ENCODE peak calls at places on chromosome 20, in five cellular contexts. S is H1, L is ovary, V is esophagus muscularis mucosa, J is A549. B is an unnamed sample.

GRCh38 chr20:2652724-2653510 is 485 bp downstream of the NOP56 start:
- DNase-seq in S (no peak), L (no peak), V (no peak), J (no peak), B (no peak)

GRCh38 chr20:53768329-53768728 is 174.7 kb upstream of the ZNF217 start:
- DNase-seq in S (peak; percentile 63), L (no peak), V (no peak), J (no peak), B (no peak)

GRCh38 chr20:32456869-32457421 is 98.8 kb downstream of the ASXL1 start:
- DNase-seq in S (peak; percentile 93), L (peak; percentile 62), V (no peak), J (peak; percentile 90), B (peak; percentile 90)

GRCh38 chr20:14609328-14610221 is 272.2 kb upstream of the FLRT3 start:
- DNase-seq in S (no peak), L (no peak), V (no peak), J (no peak), B (no peak)

GRCh38 chr20:43537921-43538854 is 20.6 kb upstream of the SGK2 start:
- DNase-seq in S (peak; percentile 86), L (peak; percentile 61), V (no peak), J (peak; percentile 49), B (no peak)

GRCh38 chr20:5570031-5570430 is 180.2 kb upstream of the SHLD1 start:
- DNase-seq in S (no peak), L (no peak), V (no peak), J (no peak), B (no peak)

GRCh38 chr20:13648872-13649271 is 10.1 kb upstream of the TASP1 start:
- DNase-seq in S (no peak), L (no peak), V (no peak), J (no peak), B (no peak)

GRCh38 chr20:16350465-16350864 is 222.8 kb downstream of the KIF16B start:
- DNase-seq in S (no peak), L (no peak), V (no peak), J (peak; percentile 13), B (no peak)

GRCh38 chr20:10381477-10381876 is 52.5 kb downstream of the MKKS start:
- DNase-seq in S (no peak), L (no peak), V (no peak), J (no peak), B (no peak)

GRCh38 chr20:36574278-36575065 is 1.1 kb downstream of the TGIF2 start:
- DNase-seq in S (peak; percentile 81), L (peak; percentile 82), V (no peak), J (peak; percentile 46), B (peak; percentile 49)

GRCh38 chr20:43895235-43895634 is 19.4 kb upstream of the TOX2 start:
- DNase-seq in S (no peak), L (no peak), V (no peak), J (no peak), B (no peak)

GRCh38 chr20:35912877-35913276 is 41.4 kb downstream of the SCAND1 start:
- DNase-seq in S (no peak), L (no peak), V (no peak), J (no peak), B (no peak)

GRCh38 chr20:21436186-21436585 is 38.9 kb upstream of the NKX2-4 start:
- DNase-seq in S (no peak), L (no peak), V (no peak), J (peak; percentile 25), B (no peak)

GRCh38 chr20:32495949-32496348 is 89.2 kb downstream of the NOL4L start:
- DNase-seq in S (no peak), L (no peak), V (no peak), J (no peak), B (no peak)

GRCh38 chr20:15930324-15931305 is 642.6 kb downstream of the KIF16B start:
- DNase-seq in S (no peak), L (no peak), V (peak; percentile 79), J (peak; percentile 22), B (no peak)

GRCh38 chr20:49768204-49769124 is 44.2 kb upstream of the SLC9A8 start:
- DNase-seq in S (peak; percentile 57), L (peak; percentile 82), V (no peak), J (peak; percentile 66), B (peak; percentile 87)

GRCh38 chr20:54598351-54598750 is 123.0 kb downstream of the DOK5 start:
- DNase-seq in S (no peak), L (no peak), V (peak; percentile 50), J (no peak), B (no peak)

GRCh38 chr20:57680934-57681914 is 28.6 kb downstream of the PMEPA1 start:
- DNase-seq in S (no peak), L (no peak), V (no peak), J (no peak), B (peak; percentile 47)

GRCh38 chr20:10857362-10858070 is 183.7 kb upstream of the JAG1 start:
- DNase-seq in S (no peak), L (no peak), V (no peak), J (peak; percentile 74), B (no peak)

GRCh38 chr20:32527447-32528055 is 57.6 kb downstream of the NOL4L start:
- DNase-seq in S (no peak), L (no peak), V (no peak), J (no peak), B (no peak)

GRCh38 chr20:49245921-49246740 is 26.9 kb downstream of the DDX27 start:
- DNase-seq in S (no peak), L (no peak), V (no peak), J (peak; percentile 73), B (no peak)

GRCh38 chr20:23727016-23727415 is 23.7 kb downstream of the CST1 start:
- DNase-seq in S (no peak), L (no peak), V (peak; percentile 87), J (no peak), B (no peak)

GRCh38 chr20:38114353-38114791 is 50.7 kb downstream of the TGM2 start:
- DNase-seq in S (peak; percentile 22), L (no peak), V (peak; percentile 45), J (no peak), B (no peak)

DNA sequence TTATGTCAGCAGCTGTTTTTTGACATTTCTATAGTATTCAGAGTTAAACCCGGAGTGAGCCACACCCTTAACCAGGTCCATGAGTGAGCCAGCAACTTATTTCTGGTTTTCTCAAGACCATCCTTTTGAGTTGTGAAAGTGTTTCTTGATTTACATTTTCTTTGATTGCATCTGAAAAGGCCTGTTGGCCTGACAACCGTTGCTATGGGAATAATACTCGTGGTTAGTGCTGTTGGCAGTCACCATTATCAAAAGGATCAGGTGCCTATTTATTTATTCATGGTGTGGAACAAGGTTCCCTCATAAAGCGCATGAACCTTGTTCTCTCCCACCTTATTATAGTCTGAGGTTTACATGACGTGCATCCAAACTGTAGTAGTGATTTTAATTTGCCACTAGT is 91.2 kb downstream of the DTD1 start:
- DNase-seq in S (peak; percentile 48), L (no peak), V (no peak), J (no peak), B (no peak)
- TF ChIP-seq EP300 in S (no peak), L (no peak), V (no peak), J (no peak), B (no peak)

GRCh38 chr20:46710149-46710913 is 882 bp downstream of the SLC2A10 start:
- DNase-seq in S (no peak), L (no peak), V (no peak), J (no peak), B (no peak)

GRCh38 chr20:46715292-46715756 is 5.9 kb downstream of the SLC2A10 start:
- DNase-seq in S (no peak), L (peak; percentile 77), V (peak; percentile 94), J (peak; percentile 46), B (no peak)

GRCh38 chr20:46717818-46718541 is 8.5 kb downstream of the SLC2A10 start:
- DNase-seq in S (no peak), L (no peak), V (no peak), J (no peak), B (no peak)

GRCh38 chr20:46712056-46712636 is 2.7 kb downstream of the SLC2A10 start:
- DNase-seq in S (no peak), L (no peak), V (no peak), J (no peak), B (no peak)

DNA sequence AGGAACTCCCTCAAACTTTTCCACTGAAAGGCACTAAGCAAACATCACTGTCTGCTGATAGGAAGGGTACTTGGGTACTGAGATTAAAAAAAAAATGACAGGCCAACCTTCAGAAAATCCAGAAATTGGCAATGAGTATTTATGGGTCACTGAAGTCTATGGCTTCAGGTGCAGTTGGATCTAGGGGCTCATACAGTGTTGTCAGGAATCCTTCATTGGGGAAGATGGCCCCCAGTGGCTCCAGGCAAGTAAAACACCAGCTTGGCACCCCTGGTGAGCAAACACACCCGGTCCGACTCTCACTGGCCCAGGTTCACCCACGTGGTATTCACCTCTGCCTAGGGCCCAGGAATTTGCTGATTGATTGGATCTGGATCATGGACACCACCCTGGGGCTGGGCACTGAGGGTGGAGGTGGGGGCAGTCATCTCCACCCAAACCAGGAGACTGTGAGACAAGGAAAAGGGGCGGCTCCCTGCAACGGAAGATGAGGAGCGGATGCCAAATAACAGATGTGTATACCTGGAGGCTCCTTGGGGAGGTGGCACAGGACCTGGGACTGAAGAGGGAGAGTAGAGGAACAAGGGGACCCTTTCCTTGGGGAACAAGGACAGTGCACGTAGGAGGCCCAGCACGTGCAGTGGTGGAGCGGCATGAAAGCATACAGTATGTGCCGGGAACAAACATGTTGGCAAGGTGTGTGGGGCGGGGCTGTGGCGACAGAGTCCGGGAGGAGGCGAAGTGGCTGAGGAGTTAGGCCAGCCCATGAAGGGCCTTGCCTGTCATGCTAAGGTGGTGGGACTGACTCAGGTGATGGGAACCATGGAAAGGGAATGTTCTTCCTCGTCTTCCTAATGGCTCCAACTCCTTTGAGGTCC is 4.7 kb downstream of the SLC2A10 start:
- DNase-seq in S (no peak), L (no peak), V (no peak), J (no peak), B (no peak)
- TF ChIP-seq POLR2A in S (no peak), L (no peak), V (no peak), J (no peak), B (no peak)

GRCh38 chr20:34712525-34713192 is 8.5 kb downstream of the TP53INP2 start:
- DNase-seq in S (no peak), L (no peak), V (no peak), J (no peak), B (no peak)

GRCh38 chr20:34717230-34718095 is 13.3 kb downstream of the TP53INP2 start:
- DNase-seq in S (no peak), L (no peak), V (no peak), J (no peak), B (no peak)

GRCh38 chr20:34713194-34713943 is 9.2 kb downstream of the TP53INP2 start:
- DNase-seq in S (no peak), L (peak; percentile 48), V (no peak), J (peak; percentile 64), B (no peak)

GRCh38 chr20:34716921-34717229 is 12.7 kb downstream of the TP53INP2 start:
- DNase-seq in S (no peak), L (no peak), V (no peak), J (no peak), B (no peak)

DNA sequence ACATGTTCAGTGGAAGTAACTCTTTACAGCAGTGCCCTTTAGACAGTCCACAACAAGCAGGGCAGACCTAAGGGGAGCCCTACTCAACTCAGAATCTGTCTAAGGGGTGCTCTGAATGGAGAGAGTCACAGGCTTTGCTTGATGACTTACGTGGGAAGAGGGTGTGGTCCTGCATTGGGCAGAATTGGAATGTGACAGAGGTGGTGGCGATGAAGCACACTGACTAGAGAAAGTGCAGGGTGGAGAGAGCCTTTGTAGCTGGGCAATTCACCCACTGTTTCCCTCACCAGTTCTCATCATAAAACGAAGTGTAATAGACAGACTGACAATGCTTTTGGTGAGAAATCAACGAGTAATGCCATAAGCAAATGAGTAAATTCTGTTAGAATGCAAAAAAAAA is 11.2 kb downstream of the TP53INP2 start:
- DNase-seq in S (no peak), L (no peak), V (no peak), J (no peak), B (no peak)
- TF ChIP-seq EP300 in S (no peak), L (no peak), V (no peak), J (no peak), B (no peak)

GRCh38 chr20:51096571-51097267 is 73.8 kb upstream of the KCNG1 start:
- DNase-seq in S (no peak), L (no peak), V (no peak), J (no peak), B (no peak)
- TF ChIP-seq POLR2A in S (no peak), L (no peak), V (no peak), J (no peak), B (no peak)